ENCODE peak calls at places on chromosomes 5 and 9, in four cellular contexts. E, H, F and T are unnamed samples.

GRCh38 chr9:123893831-123894460 is 36.0 kb downstream of the DENND1A start:
- DNase-seq in E (no peak), H (no peak), F (no peak), T (no peak)

GRCh38 chr9:95754533-95755420 is 120.7 kb upstream of the ERCC6L2 start:
- DNase-seq in E (no peak), H (no peak), F (no peak), T (no peak)

GRCh38 chr5:65113766-65114165 is 345.0 kb downstream of the CWC27 start:
- DNase-seq in E (no peak), H (no peak), F (no peak), T (no peak)

GRCh38 chr5:131760793-131761192 is 36.0 kb downstream of the FNIP1 start:
- DNase-seq in E (no peak), H (no peak), F (no peak), T (no peak)

GRCh38 chr5:93924628-93925027 is 183.2 kb upstream of the POU5F2 start:
- DNase-seq in E (no peak), H (no peak), F (no peak), T (no peak)

GRCh38 chr9:27933210-27934062 is 360.2 kb upstream of the C9orf72 start:
- DNase-seq in E (no peak), H (no peak), F (no peak), T (no peak)

GRCh38 chr9:125654121-125654520 is 52.9 kb downstream of the MAPKAP1 start:
- DNase-seq in E (no peak), H (no peak), F (no peak), T (no peak)

GRCh38 chr9:12933957-12934356 is 159.1 kb downstream of the LURAP1L start:
- DNase-seq in E (no peak), H (peak; percentile 56), F (no peak), T (no peak)

GRCh38 chr5:15515229-15515628 is 15.2 kb downstream of the FBXL7 start:
- DNase-seq in E (no peak), H (no peak), F (no peak), T (no peak)

GRCh38 chr5:93433422-93433821 is 147.6 kb downstream of the NR2F1-AS1 start:
- DNase-seq in E (no peak), H (no peak), F (no peak), T (no peak)

GRCh38 chr5:58462154-58462553 is 2.3 kb upstream of the PLK2 start:
- DNase-seq in E (no peak), H (peak; percentile 39), F (peak; percentile 15), T (no peak)

GRCh38 chr9:133113163-133113927 is 7.7 kb downstream of the RALGDS start:
- DNase-seq in E (no peak), H (no peak), F (no peak), T (no peak)

GRCh38 chr9:99824378-99825157 is 2.9 kb downstream of the NR4A3 start:
- DNase-seq in E (peak; percentile 6), H (no peak), F (peak; percentile 58), T (no peak)

GRCh38 chr5:169099801-169100734 is 200.9 kb downstream of the SLIT3 start:
- DNase-seq in E (no peak), H (no peak), F (no peak), T (peak; percentile 48)

GRCh38 chr5:150196514-150196913 is 6.7 kb downstream of the SLC6A7 start:
- DNase-seq in E (no peak), H (no peak), F (no peak), T (no peak)

DNA sequence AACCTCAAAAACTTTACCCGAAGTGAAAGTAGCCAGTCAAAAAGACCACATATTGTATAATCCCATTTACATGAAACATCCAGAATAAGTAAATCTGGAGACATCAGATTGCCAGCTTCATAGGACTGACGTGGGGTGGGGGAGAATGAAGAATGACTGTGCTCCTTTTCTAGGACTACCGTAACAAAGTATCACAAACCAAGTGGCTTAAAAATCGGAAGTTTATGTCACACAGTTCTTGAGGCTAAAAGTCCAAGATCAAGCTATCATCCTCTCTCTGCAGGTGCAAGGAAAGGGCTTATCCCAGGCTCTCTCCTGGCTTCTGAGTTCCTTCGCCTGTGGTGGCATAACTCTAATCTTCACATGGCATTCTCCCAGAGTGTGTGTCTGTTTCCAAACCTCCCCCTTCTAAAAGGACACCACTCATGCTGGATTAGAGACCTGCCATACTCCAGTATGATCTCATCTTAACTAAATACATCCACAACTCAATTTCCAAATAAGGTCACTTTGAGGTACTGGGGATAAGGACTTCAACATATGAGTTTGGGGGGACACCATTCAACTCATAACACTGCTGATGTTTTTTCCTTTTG is 25.5 kb downstream of the ADAM19 start:
- DNase-seq in E (no peak), H (no peak), F (no peak), T (no peak)
- TF ChIP-seq POLR2AphosphoS5 in E (no peak), H (no peak), F (no peak), T (no peak)

GRCh38 chr5:176619569-176620332 is 9.8 kb upstream of the GPRIN1 start:
- DNase-seq in E (no peak), H (no peak), F (no peak), T (no peak)
- H3K4me1 ChIP-seq in E (no peaks in the 10 kb centered on the region), H (peaks cover 9% of the 10 kb centered on the region), F (peaks cover 6% of the 10 kb centered on the region), T (peaks cover 11% of the 10 kb centered on the region)

GRCh38 chr9:122297512-122297911 is 32.8 kb downstream of the MRRF start:
- DNase-seq in E (no peak), H (no peak), F (no peak), T (no peak)
- TF ChIP-seq CTCF in E (no peak), H (no peak), F (no peak), T (no peak)

DNA sequence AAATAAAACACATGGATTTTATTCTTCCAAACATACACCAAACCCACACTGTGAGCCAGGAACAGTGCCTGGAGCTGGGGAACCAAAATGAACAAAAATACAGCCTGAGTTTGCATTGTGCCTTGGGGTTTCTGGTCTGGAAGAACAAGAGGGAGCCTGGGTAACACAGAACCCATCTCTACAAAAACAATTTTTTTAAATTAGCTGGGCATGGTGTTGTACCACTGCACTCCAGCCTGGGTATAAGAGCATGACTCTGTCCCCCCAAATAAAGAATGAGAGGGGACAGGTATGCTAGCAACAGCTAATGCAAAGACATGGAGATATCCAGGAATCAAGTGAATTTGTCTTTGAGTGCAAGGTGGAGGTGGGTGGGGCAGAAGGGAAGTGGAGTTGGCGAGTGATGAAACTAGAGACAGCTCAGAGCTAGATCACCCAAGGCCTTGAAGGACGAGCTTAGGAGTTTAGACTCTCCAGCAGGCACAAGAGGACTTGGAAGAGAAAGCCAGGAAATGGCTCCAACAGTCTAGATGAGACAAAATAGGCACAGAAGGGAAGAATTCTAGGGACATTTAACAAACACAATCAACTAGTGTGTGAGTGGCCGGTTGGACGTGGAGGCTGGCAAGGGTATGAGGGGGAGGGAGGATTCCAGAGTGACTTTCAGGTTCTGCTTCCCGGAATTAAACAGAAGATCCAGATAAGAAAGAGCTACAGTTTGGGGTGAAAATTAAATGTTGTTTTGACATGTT is 47.4 kb downstream of the FNBP1 start:
- DNase-seq in E (no peak), H (no peak), F (no peak), T (no peak)
- TF ChIP-seq POLR2AphosphoS5 in E (no peak), H (no peak), F (no peak), T (no peak)

GRCh38 chr5:151678713-151679112 is 8.0 kb downstream of the SPARC start:
- DNase-seq in E (no peak), H (no peak), F (no peak), T (no peak)
- H3K4me1 ChIP-seq in E (peaks cover 3% of the 10 kb centered on the region), H (no peaks in the 10 kb centered on the region), F (peaks cover 12% of the 10 kb centered on the region), T (peaks cover 53% of the 10 kb centered on the region)

DNA sequence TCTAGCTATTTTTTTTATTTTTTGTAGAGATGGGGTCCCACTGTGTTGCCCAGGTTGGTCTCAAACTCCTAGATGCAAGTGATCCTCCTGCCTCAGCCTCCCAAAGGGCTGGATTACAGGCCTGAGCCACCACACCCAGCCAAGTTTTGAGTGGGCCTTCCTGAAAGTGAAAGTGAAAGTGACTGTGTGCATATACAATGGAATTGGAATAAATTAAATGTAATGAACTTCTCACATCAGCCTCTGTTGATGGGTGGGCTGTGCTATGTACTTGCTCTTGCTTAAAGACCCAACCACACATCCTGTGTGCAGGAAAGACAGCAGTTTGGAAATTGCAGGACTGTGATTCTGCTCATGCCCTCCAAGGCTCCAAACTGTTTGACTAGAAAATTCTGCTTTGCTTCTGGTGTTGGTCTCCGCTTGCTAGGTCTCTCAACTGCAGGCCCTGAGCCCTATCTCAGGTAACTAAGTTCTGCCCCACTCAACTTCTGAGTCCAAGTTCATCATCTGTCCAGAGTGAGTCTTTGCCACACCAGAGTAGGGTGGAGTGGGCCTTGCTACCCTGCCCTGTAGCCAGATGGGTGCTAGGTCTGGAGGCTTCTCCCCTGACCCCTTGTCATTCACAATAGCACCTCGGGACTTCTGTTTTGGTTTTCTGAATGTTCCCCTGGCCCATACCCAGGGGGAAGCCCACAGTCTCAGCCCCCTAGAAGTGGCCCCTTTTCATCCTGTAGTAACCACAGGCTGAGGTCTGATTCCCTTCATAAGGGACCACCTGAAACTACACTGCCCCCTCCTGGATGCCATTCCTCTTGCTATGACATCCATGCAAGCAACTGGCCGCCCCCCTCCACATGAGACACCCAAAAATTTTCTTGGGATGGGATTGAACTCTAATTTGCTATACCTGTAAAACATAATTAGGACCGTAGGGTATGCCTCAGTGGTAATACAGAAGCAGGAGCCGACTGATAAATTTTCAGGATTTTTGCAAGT is 36.5 kb upstream of the RAD23B start:
- DNase-seq in E (no peak), H (no peak), F (no peak), T (no peak)
- TF ChIP-seq CTCF in E (no peak), H (no peak), F (no peak), T (no peak)

DNA sequence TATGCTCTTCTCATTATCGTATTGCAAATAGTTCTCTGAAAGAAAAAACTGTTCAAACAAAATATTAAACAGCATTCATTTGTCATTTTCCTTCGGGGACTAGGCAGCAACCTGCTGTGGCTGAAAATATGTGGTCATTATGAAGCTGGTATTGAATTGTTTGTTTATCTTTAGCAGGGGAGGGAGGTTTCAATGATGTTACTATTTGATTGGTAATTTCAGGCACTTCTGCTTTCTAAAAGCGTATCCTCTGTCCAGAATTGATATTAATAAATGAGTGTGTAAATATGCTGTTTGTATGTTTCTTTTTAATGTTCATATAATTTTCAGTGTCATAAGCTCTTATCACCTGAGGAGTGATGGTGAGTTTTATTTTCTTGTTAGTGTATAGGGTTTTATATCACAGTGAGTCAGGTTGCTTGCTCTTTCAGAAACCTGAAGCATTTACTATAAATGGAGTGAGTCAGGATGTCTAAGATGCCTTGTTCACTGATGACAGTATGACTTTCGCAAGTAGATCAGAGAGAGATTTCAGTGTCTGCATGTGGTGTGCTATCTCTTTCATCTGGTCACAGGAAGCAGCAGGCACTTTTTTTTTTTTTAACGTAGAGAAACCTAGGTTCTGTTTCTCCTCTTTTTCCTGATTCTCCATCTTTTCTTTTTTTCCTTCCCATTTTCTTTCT is 236.9 kb downstream of the DMRTA1 start:
- DNase-seq in E (no peak), H (no peak), F (no peak), T (no peak)
- TF ChIP-seq POLR2AphosphoS5 in E (no peak), H (no peak), F (no peak), T (no peak)

DNA sequence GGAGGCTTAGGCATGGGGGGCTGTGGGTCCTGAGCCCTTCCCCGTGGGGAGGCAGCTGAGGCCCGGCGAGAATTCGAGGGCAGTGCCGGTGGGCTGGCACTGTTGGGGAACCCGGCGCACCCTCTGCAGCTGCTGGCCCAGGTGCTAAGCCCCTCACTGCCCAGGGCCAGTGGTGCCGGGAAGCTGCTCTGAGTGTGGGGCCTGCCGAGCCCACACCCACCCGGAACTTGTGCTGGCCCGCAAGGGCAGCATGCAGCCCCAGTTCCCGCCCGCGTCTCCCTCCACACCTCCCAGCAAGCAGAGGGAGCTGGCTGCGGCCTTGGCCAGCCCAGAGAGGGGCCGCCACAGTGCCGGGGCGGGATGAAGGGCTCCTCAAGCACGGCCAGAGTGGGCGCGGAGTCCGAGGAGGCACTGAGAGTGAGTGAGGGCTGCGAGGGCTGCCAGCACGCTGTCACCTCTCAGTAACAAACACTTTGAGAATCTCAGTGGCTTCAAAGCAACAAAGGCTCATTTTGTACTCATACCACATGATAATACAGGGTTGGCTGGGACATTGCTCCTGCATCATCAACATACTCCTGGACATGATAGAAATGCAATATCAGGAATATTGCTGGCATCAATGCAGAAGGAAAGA is 265.7 kb upstream of the ANKRD55 start:
- DNase-seq in E (no peak), H (no peak), F (no peak), T (no peak)
- H3K4me1 ChIP-seq in E (no peaks in the 10 kb centered on the region), H (no peaks in the 10 kb centered on the region), F (no peaks in the 10 kb centered on the region), T (no peaks in the 10 kb centered on the region)

GRCh38 chr5:179312557-179313235 is 32.6 kb downstream of the ADAMTS2 start:
- DNase-seq in E (no peak), H (no peak), F (no peak), T (no peak)
- TF ChIP-seq CTCF in E (no peak), H (no peak), F (no peak), T (no peak)